ENCODE peak calls at places on chromosomes 12 and 14, in ten cellular contexts. K, N, Y, X, J, D, F, V, I and O are unnamed samples.

GRCh38 chr12:71800177-71800576 is 39.4 kb upstream of the TBC1D15 start:
- DNase-seq in K (no peak), N (no peak), Y (no peak), X (no peak), J (no peak), D (no peak), F (no peak), V (no peak), I (no peak), O (no peak)

GRCh38 chr14:55699131-55700057 is 119.4 kb downstream of the KTN1 start:
- DNase-seq in K (no peak), N (no peak), Y (no peak), X (peak; percentile 87), J (no peak), D (no peak), F (no peak), V (no peak), I (peak; percentile 63), O (peak; percentile 83)

GRCh38 chr14:52596320-52596719 is 43.7 kb downstream of the GPR137C start:
- DNase-seq in K (no peak), N (no peak), Y (no peak), X (no peak), J (no peak), D (no peak), F (no peak), V (no peak), I (no peak), O (no peak)

GRCh38 chr14:95620659-95621059 is 65.6 kb upstream of the TCL1B start:
- DNase-seq in K (no peak), N (no peak), Y (peak; percentile 35), X (no peak), J (no peak), D (no peak), F (no peak), V (peak; percentile 34), I (peak; percentile 9), O (no peak)

GRCh38 chr12:88579572-88579940 is 715 bp downstream of the KITLG start:
- DNase-seq in K (no peak), N (peak; percentile 77), Y (no peak), X (no peak), J (no peak), D (peak; percentile 51), F (peak; percentile 41), V (no peak), I (no peak), O (peak; percentile 41)

GRCh38 chr12:9725471-9725870 is 7.4 kb downstream of the CLECL1 start:
- DNase-seq in K (no peak), N (no peak), Y (no peak), X (no peak), J (no peak), D (no peak), F (no peak), V (no peak), I (no peak), O (no peak)

GRCh38 chr12:107519906-107520859 is 165.4 kb upstream of the PWP1 start:
- DNase-seq in K (no peak), N (no peak), Y (no peak), X (no peak), J (no peak), D (no peak), F (no peak), V (no peak), I (no peak), O (peak; percentile 77)

GRCh38 chr14:38290601-38291190 is 34.8 kb upstream of the CLEC14A start:
- DNase-seq in K (no peak), N (no peak), Y (no peak), X (peak; percentile 99), J (no peak), D (no peak), F (peak; percentile 33), V (no peak), I (peak; percentile 90), O (peak; percentile 31)

GRCh38 chr12:88336071-88336768 is 194.1 kb downstream of the TMTC3 start:
- DNase-seq in K (no peak), N (no peak), Y (no peak), X (no peak), J (no peak), D (no peak), F (no peak), V (no peak), I (peak; percentile 56), O (no peak)

GRCh38 chr12:66035289-66035961 is 95.1 kb downstream of the LLPH start:
- DNase-seq in K (no peak), N (no peak), Y (no peak), X (peak; percentile 73), J (no peak), D (no peak), F (no peak), V (peak; percentile 34), I (peak; percentile 72), O (peak; percentile 44)

GRCh38 chr12:54262403-54262925 is 17.5 kb downstream of the CBX5 start:
- DNase-seq in K (no peak), N (no peak), Y (no peak), X (peak; percentile 58), J (no peak), D (no peak), F (no peak), V (peak; percentile 74), I (peak; percentile 61), O (peak; percentile 42)

GRCh38 chr14:105907276-105907675 is 380.9 kb downstream of the TMEM121 start:
- DNase-seq in K (no peak), N (peak; percentile 2), Y (no peak), X (no peak), J (no peak), D (no peak), F (no peak), V (no peak), I (no peak), O (no peak)

GRCh38 chr14:91264151-91265150 is 19.9 kb upstream of the GPR68 start:
- DNase-seq in K (no peak), N (peak; percentile 73), Y (no peak), X (no peak), J (no peak), D (no peak), F (no peak), V (peak; percentile 46), I (no peak), O (no peak)
- H3K4me3 ChIP-seq in K (peak overlapping the region; percentile 30), N (peak overlapping the region; percentile 55), Y (no peak overlapping the region), X (peak overlapping the region; percentile 21), J (peak overlapping the region; percentile 73), D (peak overlapping the region; percentile 22), F (peak overlapping the region; percentile 46), V (peak overlapping the region; percentile 61), I (peak overlapping the region; percentile 22), O (no peak overlapping the region)

GRCh38 chr14:104224516-104225281 is 86.3 kb downstream of the KIF26A start:
- DNase-seq in K (no peak), N (peak; percentile 79), Y (no peak), X (no peak), J (no peak), D (no peak), F (no peak), V (peak; percentile 27), I (no peak), O (no peak)
- H3K4me3 ChIP-seq in K (no peak overlapping the region), N (no peak overlapping the region), Y (no peak overlapping the region), X (no peak overlapping the region), J (no peak overlapping the region), D (no peak overlapping the region), F (no peak overlapping the region), V (no peak overlapping the region), I (no peak overlapping the region), O (no peak overlapping the region)

DNA sequence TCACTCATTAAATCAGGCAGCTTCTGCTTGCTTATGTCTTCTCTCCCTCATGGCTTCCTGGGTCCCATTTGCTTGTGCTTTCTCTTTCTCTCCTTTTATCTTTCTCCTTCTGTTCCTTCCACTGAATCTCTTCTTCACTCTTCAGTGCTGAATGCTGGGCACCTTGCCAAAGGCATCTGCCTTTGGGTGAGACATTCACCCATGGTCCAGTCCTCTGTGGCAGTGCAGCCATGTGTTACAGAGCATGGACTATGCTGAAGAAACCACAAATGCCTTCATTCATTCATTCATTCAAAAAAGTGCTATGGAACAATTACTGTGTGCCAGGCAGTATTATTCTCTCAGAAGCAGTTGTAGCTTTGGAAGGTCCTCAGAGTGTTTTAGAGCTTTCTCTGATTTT is 344.4 kb upstream of the STXBP6 start:
- DNase-seq in K (no peak), N (peak; percentile 40), Y (no peak), X (no peak), J (no peak), D (no peak), F (no peak), V (no peak), I (peak; percentile 49), O (no peak)
- H3K4me3 ChIP-seq in K (no peak overlapping the region), N (no peak overlapping the region), Y (no peak overlapping the region), X (no peak overlapping the region), J (no peak overlapping the region), D (no peak overlapping the region), F (no peak overlapping the region), V (no peak overlapping the region), I (no peak overlapping the region), O (no peak overlapping the region)

GRCh38 chr14:91834571-91834970 is 32.8 kb downstream of the TC2N start:
- DNase-seq in K (no peak), N (no peak), Y (no peak), X (no peak), J (no peak), D (no peak), F (no peak), V (no peak), I (no peak), O (no peak)

GRCh38 chr14:91839754-91840153 is 27.6 kb downstream of the TC2N start:
- DNase-seq in K (no peak), N (no peak), Y (peak; percentile 12), X (no peak), J (no peak), D (no peak), F (no peak), V (no peak), I (no peak), O (no peak)

GRCh38 chr14:91835197-91835919 is 32.0 kb downstream of the TC2N start:
- DNase-seq in K (no peak), N (no peak), Y (no peak), X (no peak), J (no peak), D (no peak), F (no peak), V (no peak), I (no peak), O (no peak)

GRCh38 chr14:91835920-91836843 is 31.2 kb downstream of the TC2N start:
- DNase-seq in K (no peak), N (peak; percentile 84), Y (no peak), X (no peak), J (peak; percentile 94), D (peak; percentile 67), F (peak; percentile 91), V (peak; percentile 81), I (no peak), O (no peak)

DNA sequence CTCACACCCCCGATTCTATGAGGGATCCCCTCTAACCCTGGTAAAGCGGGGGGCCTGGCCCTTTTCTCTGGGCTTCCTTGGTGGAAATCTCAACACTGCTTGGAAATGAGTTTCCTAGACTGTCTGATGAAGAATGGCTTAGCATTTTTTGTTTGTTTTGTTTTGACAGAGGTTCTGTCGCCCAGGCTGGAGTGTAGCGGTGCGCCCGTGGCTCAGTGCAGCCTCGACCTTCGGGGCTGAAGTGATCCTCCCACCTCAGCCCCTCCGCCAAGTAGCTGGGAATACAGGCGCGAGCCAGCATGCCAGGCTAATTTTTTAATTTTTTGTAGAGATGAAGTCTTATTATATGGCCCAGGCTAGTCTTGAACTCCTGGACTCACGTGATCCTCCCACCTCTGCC is 30.3 kb downstream of the TC2N start:
- DNase-seq in K (no peak), N (no peak), Y (no peak), X (no peak), J (no peak), D (no peak), F (no peak), V (no peak), I (no peak), O (no peak)
- H3K4me3 ChIP-seq in K (peak overlapping the region; percentile 35), N (peak overlapping the region; percentile 81), Y (no peak overlapping the region), X (no peak overlapping the region), J (peak overlapping the region; percentile 80), D (peak overlapping the region; percentile 92), F (no peak overlapping the region), V (peak overlapping the region; percentile 54), I (no peak overlapping the region), O (no peak overlapping the region)